ENCODE peak calls at places on chromosomes 12 and 14, in ten cellular contexts. U, T, N, Z, M, W, L, D, P and O are unnamed samples.

GRCh38 chr12:117212563-117213190 is 22.4 kb upstream of the FBXO21 start:
- DNase-seq in U (peak), T (peak), N (peak), Z (peak), M (peak), W (peak), L (peak), D (peak), P (peak), O (peak)

GRCh38 chr12:72369560-72369959 is 97.4 kb downstream of the TRHDE start:
- DNase-seq in U (no peak), T (no peak), N (no peak), Z (no peak), M (no peak), W (no peak), L (no peak), D (no peak), P (no peak), O (no peak)

GRCh38 chr14:75800792-75801191 is 139.7 kb downstream of the TTLL5 start:
- DNase-seq in U (no peak), T (no peak), N (no peak), Z (no peak), M (no peak), W (no peak), L (no peak), D (no peak), P (peak), O (no peak)

GRCh38 chr12:46874642-46875041 is 48.8 kb upstream of the SLC38A4 start:
- DNase-seq in U (no peak), T (no peak), N (no peak), Z (peak), M (peak), W (no peak), L (no peak), D (no peak), P (no peak), O (no peak)

GRCh38 chr14:100782516-100783320 is 43.2 kb upstream of the MEG3 start:
- DNase-seq in U (no peak), T (no peak), N (no peak), Z (no peak), M (no peak), W (no peak), L (no peak), D (no peak), P (no peak), O (no peak)

GRCh38 chr12:21346542-21347205 is 12.0 kb upstream of the SLCO1A2 start:
- DNase-seq in U (no peak), T (no peak), N (no peak), Z (no peak), M (no peak), W (no peak), L (no peak), D (no peak), P (no peak), O (no peak)

GRCh38 chr12:50677858-50678257 is 86.0 kb upstream of the ATF1 start:
- DNase-seq in U (no peak), T (peak), N (no peak), Z (no peak), M (peak), W (no peak), L (no peak), D (no peak), P (peak), O (no peak)

GRCh38 chr14:36583242-36584166 is 1.1 kb upstream of the NKX2-8 start:
- DNase-seq in U (no peak), T (no peak), N (peak), Z (no peak), M (no peak), W (no peak), L (no peak), D (no peak), P (no peak), O (peak)

GRCh38 chr12:128909653-128910052 is 56.4 kb downstream of the GLT1D1 start:
- DNase-seq in U (no peak), T (no peak), N (no peak), Z (no peak), M (no peak), W (no peak), L (no peak), D (no peak), P (no peak), O (no peak)

GRCh38 chr14:39376671-39377403 is 55.4 kb downstream of the FBXO33 start:
- DNase-seq in U (no peak), T (no peak), N (no peak), Z (peak), M (peak), W (no peak), L (no peak), D (no peak), P (no peak), O (no peak)

GRCh38 chr14:71405676-71406075 is 498.4 kb downstream of the PCNX1 start:
- DNase-seq in U (no peak), T (no peak), N (no peak), Z (no peak), M (no peak), W (no peak), L (no peak), D (no peak), P (no peak), O (no peak)

GRCh38 chr12:108609535-108610335 is 11.9 kb upstream of the TMEM119 start:
- DNase-seq in U (no peak), T (peak), N (no peak), Z (no peak), M (peak), W (no peak), L (no peak), D (no peak), P (no peak), O (no peak)

GRCh38 chr14:64081174-64081746 is 212.9 kb downstream of the ESR2 start:
- DNase-seq in U (no peak), T (no peak), N (no peak), Z (no peak), M (no peak), W (no peak), L (no peak), D (no peak), P (peak), O (no peak)

GRCh38 chr12:76757694-76758093 is 6.2 kb upstream of the ZDHHC17 start:
- DNase-seq in U (no peak), T (no peak), N (no peak), Z (no peak), M (peak), W (no peak), L (no peak), D (no peak), P (no peak), O (no peak)

GRCh38 chr14:77124345-77125274 is 17.0 kb downstream of the ZDHHC22 start:
- DNase-seq in U (peak), T (no peak), N (peak), Z (peak), M (peak), W (peak), L (no peak), D (no peak), P (peak), O (peak)

GRCh38 chr14:33207467-33208015 is 268.9 kb downstream of the NPAS3 start:
- DNase-seq in U (no peak), T (no peak), N (no peak), Z (no peak), M (no peak), W (no peak), L (no peak), D (no peak), P (no peak), O (no peak)

GRCh38 chr14:99261916-99262787 is 9.8 kb downstream of the BCL11B start:
- DNase-seq in U (no peak), T (no peak), N (no peak), Z (no peak), M (no peak), W (peak), L (peak), D (no peak), P (no peak), O (no peak)

GRCh38 chr14:96745500-96746051 is 51.6 kb upstream of the VRK1 start:
- DNase-seq in U (no peak), T (no peak), N (no peak), Z (no peak), M (no peak), W (no peak), L (no peak), D (no peak), P (peak), O (no peak)

GRCh38 chr12:55743967-55744931 is 1.3 kb downstream of the GDF11 start:
- DNase-seq in U (no peak), T (no peak), N (no peak), Z (peak), M (no peak), W (no peak), L (peak), D (no peak), P (no peak), O (no peak)

GRCh38 chr12:15932975-15933374 is 21.8 kb downstream of the DERA start:
- DNase-seq in U (no peak), T (no peak), N (no peak), Z (no peak), M (no peak), W (no peak), L (no peak), D (no peak), P (no peak), O (no peak)

GRCh38 chr12:93990832-93991748 is 157.3 kb upstream of the PLXNC1 start:
- DNase-seq in U (no peak), T (peak), N (no peak), Z (no peak), M (peak), W (no peak), L (no peak), D (no peak), P (no peak), O (no peak)

GRCh38 chr12:115543269-115543668 is 734.2 kb downstream of the MED13L start:
- DNase-seq in U (no peak), T (no peak), N (no peak), Z (no peak), M (no peak), W (no peak), L (no peak), D (no peak), P (peak), O (no peak)

GRCh38 chr14:66508846-66509621 is 1.1 kb downstream of the GPHN start:
- DNase-seq in U (no peak), T (no peak), N (peak), Z (peak), M (peak), W (peak), L (peak), D (no peak), P (peak), O (peak)

GRCh38 chr14:81122326-81122725 is 98.4 kb downstream of the GTF2A1 start:
- DNase-seq in U (no peak), T (no peak), N (peak), Z (no peak), M (no peak), W (no peak), L (no peak), D (no peak), P (no peak), O (peak)

GRCh38 chr12:56487448-56488040 is 417 bp downstream of the GLS2 start:
- DNase-seq in U (peak), T (no peak), N (peak), Z (peak), M (no peak), W (no peak), L (no peak), D (no peak), P (peak), O (no peak)

GRCh38 chr14:78902010-78902623 is 731.9 kb downstream of the NRXN3 start:
- DNase-seq in U (peak), T (peak), N (no peak), Z (peak), M (peak), W (no peak), L (peak), D (no peak), P (peak), O (peak)

GRCh38 chr12:116202433-116202832 is 75.1 kb downstream of the MED13L start:
- DNase-seq in U (no peak), T (no peak), N (no peak), Z (no peak), M (no peak), W (no peak), L (no peak), D (no peak), P (no peak), O (no peak)

GRCh38 chr12:114529956-114530355 is 124.0 kb upstream of the TBX5 start:
- DNase-seq in U (no peak), T (no peak), N (no peak), Z (no peak), M (no peak), W (no peak), L (no peak), D (no peak), P (no peak), O (no peak)

GRCh38 chr14:103099081-103099732 is 4.7 kb downstream of the EXOC3L4 start:
- DNase-seq in U (no peak), T (no peak), N (no peak), Z (no peak), M (no peak), W (no peak), L (no peak), D (no peak), P (no peak), O (no peak)

GRCh38 chr12:94616217-94616729 is 34.1 kb downstream of the TMCC3 start:
- DNase-seq in U (peak), T (no peak), N (no peak), Z (peak), M (no peak), W (no peak), L (no peak), D (no peak), P (peak), O (no peak)

GRCh38 chr12:490260-490659 is 30.5 kb downstream of the B4GALNT3 start:
- DNase-seq in U (no peak), T (no peak), N (no peak), Z (no peak), M (no peak), W (no peak), L (no peak), D (no peak), P (peak), O (no peak)

GRCh38 chr14:24941719-24942118 is 108.2 kb downstream of the STXBP6 start:
- DNase-seq in U (no peak), T (no peak), N (no peak), Z (no peak), M (no peak), W (no peak), L (peak), D (no peak), P (no peak), O (no peak)

GRCh38 chr14:51327376-51327775 is 87.3 kb downstream of the TMX1 start:
- DNase-seq in U (no peak), T (no peak), N (no peak), Z (peak), M (no peak), W (no peak), L (no peak), D (no peak), P (no peak), O (no peak)

GRCh38 chr12:64549108-64549507 is 61.2 kb upstream of the RASSF3 start:
- DNase-seq in U (no peak), T (no peak), N (no peak), Z (no peak), M (no peak), W (no peak), L (no peak), D (no peak), P (no peak), O (no peak)

GRCh38 chr14:93049867-93050331 is 65.8 kb downstream of the ITPK1 start:
- DNase-seq in U (no peak), T (no peak), N (no peak), Z (peak), M (no peak), W (no peak), L (no peak), D (no peak), P (no peak), O (no peak)

GRCh38 chr12:27460471-27460978 is 14.0 kb downstream of the SMCO2 start:
- DNase-seq in U (no peak), T (no peak), N (no peak), Z (peak), M (no peak), W (no peak), L (peak), D (peak), P (peak), O (no peak)

GRCh38 chr14:68842298-68842697 is 49.4 kb upstream of the ZFP36L1 start:
- DNase-seq in U (no peak), T (no peak), N (no peak), Z (no peak), M (no peak), W (no peak), L (no peak), D (no peak), P (no peak), O (no peak)

GRCh38 chr14:90599748-90600507 is 203.1 kb downstream of the CALM1 start:
- DNase-seq in U (no peak), T (no peak), N (no peak), Z (no peak), M (no peak), W (no peak), L (no peak), D (no peak), P (peak), O (no peak)
- TF ChIP-seq CTCF in U (peak), T (peak), N (no peak), Z (no peak), M (no peak), W (no peak), L (peak), D (no peak), P (peak), O (no peak)

GRCh38 chr12:53482626-53483165 is 16.6 kb downstream of the MAP3K12 start:
- DNase-seq in U (no peak), T (no peak), N (no peak), Z (no peak), M (no peak), W (no peak), L (no peak), D (no peak), P (no peak), O (no peak)

GRCh38 chr12:53480425-53481107 is 18.7 kb downstream of the MAP3K12 start:
- DNase-seq in U (no peak), T (no peak), N (no peak), Z (no peak), M (no peak), W (no peak), L (no peak), D (no peak), P (no peak), O (no peak)

GRCh38 chr12:53481108-53481442 is 18.2 kb downstream of the MAP3K12 start:
- DNase-seq in U (no peak), T (no peak), N (no peak), Z (no peak), M (no peak), W (no peak), L (no peak), D (no peak), P (no peak), O (no peak)

GRCh38 chr12:53483225-53483978 is 15.9 kb downstream of the MAP3K12 start:
- DNase-seq in U (no peak), T (no peak), N (no peak), Z (no peak), M (no peak), W (no peak), L (peak), D (no peak), P (no peak), O (no peak)

DNA sequence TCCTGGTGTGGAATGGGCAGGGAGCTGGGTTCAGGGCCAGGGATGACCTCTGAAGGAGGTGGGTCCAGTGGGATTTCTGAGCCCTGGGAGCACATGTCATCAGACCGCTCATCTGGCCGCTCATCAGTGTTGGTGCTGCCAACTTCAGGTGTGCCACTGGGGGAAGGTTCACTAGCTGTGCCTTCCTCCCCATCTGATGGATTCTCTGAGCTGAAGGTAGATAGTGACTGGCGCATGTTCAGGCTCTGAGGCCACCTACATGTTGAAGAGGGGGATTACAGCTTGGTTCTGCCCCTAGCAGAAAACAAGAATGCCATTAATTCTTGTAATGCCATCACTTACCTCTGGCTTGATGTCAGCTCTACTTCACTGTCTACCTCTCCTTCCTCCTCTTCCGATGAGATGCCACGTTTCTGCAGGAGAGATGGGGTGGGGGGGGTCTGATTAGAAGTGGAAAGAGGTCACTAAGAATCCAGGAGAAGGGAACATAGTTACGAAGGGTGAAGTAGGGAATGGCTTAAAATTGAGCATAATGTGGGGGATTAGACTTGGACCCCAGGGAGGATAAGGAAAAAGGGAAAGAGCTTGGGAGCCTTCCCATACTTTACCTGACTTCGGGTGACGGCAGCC is 17.2 kb downstream of the MAP3K12 start:
- DNase-seq in U (no peak), T (no peak), N (no peak), Z (no peak), M (no peak), W (no peak), L (peak), D (no peak), P (peak), O (no peak)
- TF ChIP-seq CTCF in U (no peak), T (peak), N (no peak), Z (peak), M (peak), W (peak), L (peak), D (no peak), P (peak), O (no peak)

DNA sequence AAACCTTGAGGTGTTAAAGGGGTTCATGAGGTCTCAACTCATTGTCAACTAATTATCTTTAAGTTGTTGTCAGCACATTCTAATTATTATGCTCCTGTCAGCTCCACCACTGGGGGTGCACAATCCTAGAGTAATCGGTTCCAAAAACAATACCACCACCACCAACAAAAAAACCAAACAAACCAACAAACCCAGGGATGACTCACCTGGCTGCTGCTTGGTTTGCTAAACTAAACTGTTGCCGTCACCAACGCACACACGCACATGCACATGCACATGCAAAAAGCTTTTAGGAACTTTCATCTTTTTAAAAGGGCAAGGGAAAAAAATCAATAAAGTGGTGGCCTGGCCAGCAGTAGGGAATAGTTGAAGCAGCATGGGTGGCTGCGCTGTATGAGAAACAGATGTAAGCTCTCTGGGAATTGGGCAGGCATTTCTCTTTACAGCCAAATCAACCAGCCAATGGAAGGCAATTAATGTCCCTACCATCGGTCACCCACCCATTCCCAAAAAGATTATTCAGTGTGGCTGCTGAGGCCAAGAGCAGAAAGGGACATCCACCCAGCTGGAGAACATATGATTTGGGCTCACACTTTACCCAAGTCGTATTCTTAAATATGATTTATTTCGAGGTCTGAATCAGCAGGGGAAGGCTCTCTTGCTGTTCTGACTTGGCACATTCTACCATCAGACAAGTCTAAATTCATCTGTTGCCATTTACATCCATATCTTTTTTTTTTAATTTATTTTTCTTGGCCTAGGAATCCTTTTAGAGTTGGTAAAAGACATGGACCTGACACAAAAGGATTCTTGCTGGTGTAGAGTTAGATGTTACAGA is 20.0 kb downstream of the TMEM30B start:
- DNase-seq in U (no peak), T (peak), N (no peak), Z (no peak), M (peak), W (no peak), L (no peak), D (no peak), P (peak), O (no peak)
- TF ChIP-seq CTCF in U (no peak), T (peak), N (no peak), Z (peak), M (peak), W (no peak), L (no peak), D (no peak), P (peak), O (no peak)

DNA sequence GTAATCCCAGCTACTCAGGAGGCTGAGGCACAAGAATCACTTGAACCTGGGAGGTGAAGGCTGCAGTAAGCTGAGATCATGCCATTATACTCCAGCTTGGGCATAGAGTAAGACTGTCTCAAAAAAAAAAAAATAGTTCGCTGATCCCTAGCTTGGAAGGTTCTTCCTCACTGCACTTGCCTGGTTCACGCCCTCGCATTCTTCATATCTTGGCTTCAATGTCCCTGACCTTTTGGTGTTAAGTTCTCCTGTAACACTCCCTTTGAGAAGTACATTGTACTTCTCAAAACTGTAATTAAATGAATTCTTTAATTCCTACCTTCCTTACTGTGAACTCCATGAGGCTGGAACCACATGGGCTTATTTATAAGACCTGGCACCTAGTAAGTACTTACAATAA is 16.5 kb upstream of the TPCN1 start:
- DNase-seq in U (no peak), T (no peak), N (no peak), Z (no peak), M (no peak), W (no peak), L (no peak), D (no peak), P (no peak), O (no peak)
- TF ChIP-seq CTCF in U (no peak), T (no peak), N (no peak), Z (no peak), M (no peak), W (no peak), L (no peak), D (no peak), P (no peak), O (no peak)

GRCh38 chr12:100573168-100573498 is 351 bp upstream of the GAS2L3 start:
- DNase-seq in U (no peak), T (no peak), N (no peak), Z (no peak), M (no peak), W (no peak), L (no peak), D (no peak), P (no peak), O (no peak)
- TF ChIP-seq CTCF in U (no peak), T (no peak), N (no peak), Z (no peak), M (no peak), W (no peak), L (no peak), D (no peak), P (no peak), O (no peak)